ENCODE peak calls at places on chromosomes 16 and 17, in four cellular contexts. K, Z, P and F are unnamed samples.

GRCh38 chr17:78182504-78182903 is 4.3 kb downstream of the TK1 start:
- DNase-seq in Z (no peak), K (no peak), P (no peak), F (no peak)

GRCh38 chr17:77264617-77265230 is 124.0 kb downstream of the SEC14L1 start:
- DNase-seq in K (no peak), Z (no peak), P (no peak), F (no peak)

GRCh38 chr16:26795184-26795583 is 271.5 kb upstream of the C16orf82 start:
- DNase-seq in K (no peak), Z (no peak), P (no peak), F (no peak)

GRCh38 chr17:80720624-80721577 is 176.3 kb downstream of the RPTOR start:
- DNase-seq in Z (peak; percentile 51), P (peak; percentile 20), K (no peak), F (peak; percentile 57)

GRCh38 chr16:27917953-27918352 is 145.6 kb downstream of the GSG1L start:
- DNase-seq in Z (no peak), P (no peak), K (no peak), F (no peak)

GRCh38 chr16:85539084-85539483 is 74.0 kb upstream of the GSE1 start:
- DNase-seq in P (no peak), K (no peak), Z (no peak), F (no peak)

GRCh38 chr16:79181419-79181818 is 419.1 kb downstream of the MAF start:
- DNase-seq in Z (no peak), K (no peak), P (no peak), F (no peak)

GRCh38 chr17:2180768-2181167 is 122.8 kb downstream of the SMG6 start:
- DNase-seq in Z (no peak), K (no peak), P (no peak), F (no peak)

GRCh38 chr17:80827646-80828643 is 163.7 kb upstream of the CHMP6 start:
- DNase-seq in K (peak; percentile 59), Z (no peak), P (no peak), F (no peak)

GRCh38 chr16:51151951-51152663 is 1.0 kb upstream of the SALL1 start:
- DNase-seq in K (no peak), P (no peak), Z (no peak), F (no peak)

GRCh38 chr17:78258323-78259229 is 27.1 kb downstream of the TMEM235 start:
- DNase-seq in P (no peak), K (no peak), Z (no peak), F (no peak)

GRCh38 chr16:1457489-1458245 is 13.3 kb upstream of the CCDC154 start:
- DNase-seq in P (no peak), Z (no peak), K (no peak), F (no peak)

GRCh38 chr17:36721560-36722120 is 120.3 kb downstream of the MRM1 start:
- DNase-seq in Z (no peak), K (no peak), P (no peak), F (no peak)

GRCh38 chr16:75644240-75645012 is 3.0 kb downstream of the KARS1 start:
- DNase-seq in K (no peak), P (no peak), Z (no peak), F (no peak)

GRCh38 chr16:86347916-86348555 is 162.3 kb upstream of the FOXF1 start:
- DNase-seq in P (no peak), K (no peak), Z (no peak), F (no peak)

GRCh38 chr16:86614699-86615098 is 36.4 kb downstream of the FOXL1 start:
- DNase-seq in K (no peak), P (no peak), Z (no peak), F (no peak)

GRCh38 chr16:11333696-11334095 is 11.6 kb upstream of the RMI2 start:
- DNase-seq in Z (no peak), P (no peak), K (no peak), F (peak; percentile 84)

GRCh38 chr16:8622315-8622656 is 788 bp downstream of the METTL22 start:
- DNase-seq in K (no peak), Z (no peak), P (no peak), F (no peak)

GRCh38 chr17:64420143-64420670 is 28.7 kb upstream of the MILR1 start:
- DNase-seq in K (no peak), P (peak; percentile 42), Z (no peak), F (peak; percentile 23)

GRCh38 chr17:8341456-8341855 is 1.8 kb downstream of the ODF4 start:
- DNase-seq in P (no peak), Z (no peak), K (no peak), F (no peak)

GRCh38 chr16:57024894-57025680 is 35.7 kb downstream of the NLRC5 start:
- DNase-seq in Z (no peak), P (no peak), K (no peak), F (no peak)

GRCh38 chr17:17252149-17252810 is 15.3 kb upstream of the FLCN start:
- DNase-seq in K (peak; percentile 30), P (no peak), Z (no peak), F (no peak)

GRCh38 chr17:28497931-28498330 is 8.2 kb upstream of the FOXN1 start:
- DNase-seq in P (no peak), Z (no peak), K (no peak), F (no peak)

GRCh38 chr17:19264681-19265080 is 27.5 kb downstream of the EPN2 start:
- DNase-seq in K (no peak), P (no peak), Z (no peak), F (no peak)

GRCh38 chr17:601462-602303 is 113.0 kb downstream of the VPS53 start:
- DNase-seq in P (no peak), Z (no peak), K (no peak), F (no peak)

GRCh38 chr16:29738514-29738913 is 7.3 kb downstream of the C16orf54 start:
- DNase-seq in Z (peak; percentile 31), P (no peak), K (no peak), F (no peak)

GRCh38 chr16:48813485-48813884 is 203.5 kb upstream of the N4BP1 start:
- DNase-seq in Z (no peak), P (no peak), K (no peak), F (no peak)

GRCh38 chr16:72172105-72173034 is at the start of gene PMFBP1:
- DNase-seq in Z (no peak), P (no peak), K (peak; percentile 67), F (peak; percentile 44)

GRCh38 chr16:31529398-31530312 is 2.0 kb downstream of the AHSP start:
- DNase-seq in Z (no peak), P (no peak), K (no peak), F (no peak)

GRCh38 chr16:14307059-14307531 is 236.0 kb downstream of the MRTFB start:
- DNase-seq in Z (no peak), K (no peak), P (no peak), F (no peak)

GRCh38 chr16:660132-660458 is 7.8 kb upstream of the RHOT2 start:
- DNase-seq in K (no peak), P (no peak), Z (no peak), F (no peak)

GRCh38 chr17:5050281-5050680 is 15.1 kb upstream of the SLC52A1 start:
- DNase-seq in Z (no peak), K (no peak), P (no peak), F (no peak)

GRCh38 chr17:27489045-27489715 is 32.9 kb downstream of the KSR1 start:
- DNase-seq in Z (no peak), P (no peak), K (peak; percentile 84), F (no peak)

GRCh38 chr16:89230210-89230609 is 12.7 kb downstream of the ZNF778 start:
- DNase-seq in Z (no peak), K (no peak), P (no peak), F (no peak)

GRCh38 chr17:67246398-67246647 is 1.3 kb upstream of the HELZ start:
- DNase-seq in K (no peak), P (no peak), Z (no peak), F (no peak)

GRCh38 chr16:46954562-46954961 is 18.9 kb downstream of the DNAJA2 start:
- DNase-seq in Z (no peak), P (no peak), K (no peak), F (no peak)

GRCh38 chr17:50386451-50386994 is 10.8 kb downstream of the LRRC59 start:
- DNase-seq in P (no peak), Z (no peak), K (no peak), F (no peak)

GRCh38 chr17:63675231-63675606 is 24.7 kb downstream of the LIMD2 start:
- DNase-seq in K (no peak), Z (no peak), P (no peak), F (no peak)

GRCh38 chr17:57295526-57296023 is 39.3 kb downstream of the MSI2 start:
- DNase-seq in K (no peak), P (no peak), Z (no peak), F (no peak)

GRCh38 chr16:67730326-67730725 is 11.2 kb upstream of the GFOD2 start:
- DNase-seq in K (no peak), Z (no peak), P (no peak), F (no peak)

GRCh38 chr17:10196936-10197335 is 1.5 kb downstream of the GAS7 start:
- DNase-seq in K (no peak), P (no peak), Z (no peak), F (no peak)

GRCh38 chr17:10197362-10197720 is 1.1 kb downstream of the GAS7 start:
- DNase-seq in K (no peak), Z (no peak), P (no peak), F (no peak)

GRCh38 chr17:10197721-10198508 is 491 bp downstream of the GAS7 start:
- DNase-seq in Z (no peak), K (no peak), P (no peak), F (no peak)

GRCh38 chr17:10195090-10195489 is 3.3 kb downstream of the GAS7 start:
- DNase-seq in P (no peak), Z (no peak), K (no peak), F (no peak)

GRCh38 chr17:10196384-10196783 is 2.0 kb downstream of the GAS7 start:
- DNase-seq in K (no peak), P (no peak), Z (no peak), F (no peak)
- TF ChIP-seq CTCF in K (no peak), P (no peak), Z (no peak), F (no peak)

GRCh38 chr17:48262982-48263586 is 155.5 kb downstream of the SNX11 start:
- DNase-seq in K (no peak), P (no peak), Z (no peak), F (no peak)
- TF ChIP-seq CTCF in K (peak; percentile 27), P (peak; percentile 66), Z (peak; percentile 38), F (peak; percentile 62)

GRCh38 chr17:73420897-73421296 is 109.1 kb upstream of the CDC42EP4 start:
- DNase-seq in P (no peak), K (no peak), Z (no peak), F (no peak)
- TF ChIP-seq CTCF in P (no peak), K (no peak), Z (no peak), F (peak; percentile 14)

GRCh38 chr17:45663772-45664171 is 120.3 kb upstream of the CRHR1 start:
- DNase-seq in P (no peak), Z (no peak), K (no peak), F (no peak)
- TF ChIP-seq CTCF in P (no peak), Z (no peak), K (no peak), F (peak; percentile 14)

DNA sequence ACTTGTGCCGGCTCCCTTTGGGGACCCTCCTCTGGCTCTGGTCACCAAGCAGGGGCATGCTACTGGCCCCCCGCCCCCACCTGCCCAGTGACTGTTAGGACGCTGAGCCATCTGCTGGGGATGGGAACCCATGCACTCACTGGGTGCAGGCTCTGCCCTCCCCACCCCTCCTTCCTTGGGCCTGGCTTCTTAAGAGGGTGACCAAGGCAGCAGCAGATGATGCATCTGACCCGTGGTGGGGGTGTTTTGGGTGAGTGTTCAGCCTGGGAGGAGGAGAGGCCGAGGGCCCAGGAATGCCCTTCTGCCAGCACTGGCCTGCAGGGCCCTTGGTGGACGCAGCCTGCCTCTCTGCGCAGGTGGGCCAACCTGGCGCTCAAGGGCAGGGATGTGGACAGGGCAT is 19.2 kb upstream of the MTSS2 start:
- DNase-seq in Z (no peak), P (no peak), K (no peak), F (no peak)
- TF ChIP-seq CTCF in Z (no peak), P (no peak), K (no peak), F (no peak)

GRCh38 chr17:82384730-82385429 is 13.3 kb downstream of the UTS2R start:
- DNase-seq in K (peak; percentile 78), Z (no peak), P (no peak), F (peak; percentile 59)
- TF ChIP-seq CTCF in K (no peak), Z (no peak), P (no peak), F (peak; percentile 61)